ENCODE peak calls at places on chromosomes 12 and 14, in eight cellular contexts. O is kidney; N is Panc1; S is Caco-2; X is CD8-positive, alpha-beta T cell; R is HCT116; D is body of pancreas; B is prostate gland. Z is an unnamed sample.

GRCh38 chr14:96727490-96727889 is 69.7 kb upstream of the VRK1 start:
- DNase-seq in N (no peak), X (no peak), R (no peak), S (no peak), D (no peak), B (no peak), O (no peak), Z (no peak)

GRCh38 chr12:1882850-1883470 is 35.5 kb downstream of the CACNA2D4 start:
- DNase-seq in O (peak; percentile 69), S (peak; percentile 26), B (no peak), N (no peak), X (no peak), D (no peak), R (no peak), Z (no peak)

GRCh38 chr12:120751389-120751788 is 25.8 kb downstream of the ACADS start:
- DNase-seq in N (no peak), X (no peak), D (no peak), S (no peak), B (no peak), O (no peak), R (no peak), Z (no peak)

GRCh38 chr12:85627584-85627983 is 208.6 kb downstream of the RASSF9 start:
- DNase-seq in R (no peak), N (no peak), O (no peak), B (no peak), X (no peak), D (no peak), S (no peak), Z (no peak)

GRCh38 chr12:92538970-92539749 is 163.6 kb upstream of the PLEKHG7 start:
- DNase-seq in X (no peak), B (no peak), O (no peak), D (peak; percentile 61), S (no peak), N (no peak), R (peak; percentile 47), Z (no peak)

GRCh38 chr12:68771223-68771925 is 25.4 kb downstream of the SLC35E3 start:
- DNase-seq in X (no peak), N (no peak), D (no peak), O (no peak), S (no peak), R (no peak), B (no peak), Z (no peak)

GRCh38 chr12:92485356-92486348 is 217.1 kb upstream of the PLEKHG7 start:
- DNase-seq in N (no peak), S (no peak), B (no peak), R (no peak), X (no peak), D (no peak), O (no peak), Z (no peak)

GRCh38 chr12:8658361-8658760 is 4.3 kb downstream of the MFAP5 start:
- DNase-seq in D (no peak), S (no peak), B (no peak), R (no peak), X (no peak), N (no peak), O (no peak), Z (no peak)

GRCh38 chr14:68535404-68536024 is 257.4 kb downstream of the ZFP36L1 start:
- DNase-seq in S (no peak), O (no peak), N (peak; percentile 32), R (peak; percentile 79), X (no peak), B (no peak), D (no peak), Z (no peak)

GRCh38 chr14:100540141-100540925 is 46.9 kb downstream of the BEGAIN start:
- DNase-seq in S (peak; percentile 31), B (no peak), R (no peak), D (peak; percentile 75), X (no peak), O (peak; percentile 60), N (no peak), Z (peak; percentile 46)

GRCh38 chr12:111792155-111792876 is 25.6 kb downstream of the ALDH2 start:
- DNase-seq in O (peak; percentile 79), B (no peak), X (no peak), S (no peak), R (no peak), D (peak; percentile 83), N (no peak), Z (no peak)

GRCh38 chr14:33404054-33404453 is 465.4 kb downstream of the NPAS3 start:
- DNase-seq in R (no peak), B (no peak), O (no peak), D (no peak), N (no peak), X (no peak), S (no peak), Z (no peak)

GRCh38 chr14:100533647-100534485 is 53.4 kb downstream of the BEGAIN start:
- DNase-seq in R (no peak), B (peak; percentile 3), N (no peak), D (peak; percentile 89), X (no peak), S (no peak), O (peak; percentile 75), Z (peak; percentile 2)

GRCh38 chr14:68391292-68392014 is 401.4 kb downstream of the ZFP36L1 start:
- DNase-seq in S (no peak), B (no peak), N (no peak), O (no peak), X (no peak), R (no peak), D (no peak), Z (no peak)

DNA sequence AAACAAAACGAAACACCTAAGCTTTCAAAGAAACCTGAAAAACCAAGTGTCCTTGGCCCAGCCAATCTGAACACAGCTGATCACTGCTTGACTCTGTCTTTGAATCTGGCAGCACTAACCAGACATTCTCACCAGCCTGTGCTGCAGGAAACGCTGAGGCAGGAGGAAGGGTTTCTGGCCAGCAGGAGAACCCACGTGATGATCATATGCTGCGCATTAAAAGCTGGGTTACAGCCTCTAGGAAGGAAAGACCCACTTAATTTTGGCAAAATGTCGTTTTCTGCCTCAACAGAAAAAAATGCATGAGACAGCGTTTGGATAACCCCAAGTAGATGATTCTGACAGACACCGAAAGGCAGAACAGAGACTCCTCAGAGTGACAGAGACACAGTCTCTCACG is 9.8 kb downstream of the APPL2 start:
- DNase-seq in N (no peak), D (peak; percentile 65), R (no peak), S (no peak), B (peak; percentile 74), O (peak; percentile 83), X (peak; percentile 32), Z (peak; percentile 76)
- TF ChIP-seq CTCF in N (no peak), D (no peak), R (no peak), S (no peak), B (no peak), O (no peak), X (no peak), Z (no peak)

DNA sequence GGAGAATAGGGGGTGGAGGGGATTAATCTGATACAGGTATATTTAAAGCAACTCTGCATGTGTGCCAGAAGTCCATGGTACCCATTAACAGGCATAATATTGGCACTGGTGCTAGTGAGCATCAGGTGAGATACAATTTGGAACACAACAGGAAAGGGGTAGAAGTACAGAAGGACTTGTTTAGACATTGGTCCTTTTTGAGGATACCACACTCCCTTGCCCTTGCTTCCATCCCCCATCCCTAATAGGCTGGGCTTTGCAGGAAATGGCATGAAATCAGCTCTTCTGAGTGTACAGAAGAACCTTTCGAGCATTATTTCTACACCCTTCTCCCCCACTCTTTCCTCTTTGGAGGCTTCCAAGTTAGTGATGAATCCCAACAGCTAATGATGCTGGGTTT is 16.4 kb downstream of the PCBP2 start:
- DNase-seq in S (no peak), R (no peak), X (no peak), N (no peak), D (no peak), B (no peak), O (no peak), Z (no peak)
- H3K4me1 ChIP-seq in S (no peaks in the 10 kb centered on the region), R (no peaks in the 10 kb centered on the region), X (no peaks in the 10 kb centered on the region), N (peaks cover 3% of the 10 kb centered on the region), D (peaks cover 15% of the 10 kb centered on the region), B (peaks cover 5% of the 10 kb centered on the region), O (peaks cover 15% of the 10 kb centered on the region), Z (no peaks in the 10 kb centered on the region)

DNA sequence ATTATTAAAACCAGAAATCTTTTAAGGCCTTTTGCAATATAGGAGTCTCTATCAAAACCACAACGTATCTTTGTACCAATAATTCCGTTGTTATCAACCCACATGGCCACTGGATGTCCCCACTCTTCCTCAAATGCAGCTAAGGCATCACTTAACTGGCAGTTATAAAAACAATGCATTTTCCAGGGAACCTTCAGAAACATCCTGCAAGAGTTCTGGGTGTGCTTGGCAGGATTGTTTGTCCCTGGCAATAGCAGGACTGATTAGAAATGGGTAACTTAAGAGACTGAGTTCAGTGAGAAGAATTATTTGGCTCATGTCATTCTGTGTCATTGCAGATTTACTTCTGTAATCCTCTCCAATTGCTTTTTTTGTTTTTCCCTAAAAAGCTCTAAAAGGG is 112.0 kb downstream of the SLC15A5 start:
- DNase-seq in R (peak; percentile 27), S (peak; percentile 54), X (no peak), N (no peak), D (peak; percentile 51), B (peak; percentile 10), O (no peak), Z (no peak)
- TF ChIP-seq CTCF in R (peak; percentile 59), S (peak; percentile 65), X (no peak), N (peak; percentile 45), D (peak; percentile 52), B (peak; percentile 41), O (peak; percentile 53), Z (peak; percentile 10)

GRCh38 chr12:50574621-50575348 is 70.0 kb downstream of the DIP2B start:
- DNase-seq in R (no peak), X (no peak), D (no peak), O (no peak), B (no peak), N (no peak), S (no peak), Z (no peak)
- H3K4me1 ChIP-seq in R (peaks cover 8% of the 10 kb centered on the region), X (no peaks in the 10 kb centered on the region), D (peaks cover 55% of the 10 kb centered on the region), O (peaks cover 31% of the 10 kb centered on the region), B (no peaks in the 10 kb centered on the region), N (peaks cover 10% of the 10 kb centered on the region), S (peaks cover 25% of the 10 kb centered on the region), Z (no peaks in the 10 kb centered on the region)

DNA sequence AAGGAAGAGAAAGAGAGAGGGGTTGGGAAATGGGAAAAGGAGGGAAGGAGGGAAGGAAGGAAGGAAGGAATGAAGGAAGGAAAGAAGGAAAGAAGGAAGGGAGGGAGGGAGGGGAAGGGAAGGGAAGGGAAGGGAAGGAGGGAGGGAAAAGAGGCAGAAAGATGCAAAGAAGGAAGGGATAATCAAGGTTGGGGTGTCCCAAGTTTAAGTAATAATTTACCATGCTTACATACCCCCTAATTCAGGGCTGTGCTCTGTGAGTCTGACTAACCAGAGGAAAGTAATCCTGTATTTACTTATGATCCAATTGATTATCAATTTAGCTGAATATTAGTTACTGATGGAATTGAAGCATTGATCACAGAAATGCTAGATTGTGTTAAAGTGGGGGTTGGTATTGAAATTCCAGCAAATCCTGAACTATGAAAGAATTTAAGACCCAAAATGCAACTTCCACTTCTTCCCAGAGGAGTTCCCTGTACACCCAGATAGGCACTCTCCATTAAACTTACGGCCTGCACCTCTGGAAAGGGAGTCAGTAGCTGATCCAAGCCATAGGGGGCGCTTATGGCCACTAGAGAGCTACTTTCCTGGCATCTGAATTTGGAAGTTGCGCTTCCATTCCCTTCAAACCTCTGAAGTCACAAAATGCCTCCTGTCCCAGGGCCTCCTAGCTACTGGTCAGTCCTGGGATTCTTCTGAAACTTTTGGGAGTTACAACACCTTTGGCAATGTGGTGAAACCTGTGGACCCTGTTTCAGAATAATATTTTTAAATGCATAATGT is 162.7 kb upstream of the PWP1 start:
- DNase-seq in X (no peak), N (no peak), R (no peak), D (no peak), B (no peak), O (no peak), S (no peak), Z (no peak)
- TF ChIP-seq CTCF in X (no peak), N (peak; percentile 46), R (peak; percentile 22), D (no peak), B (no peak), O (no peak), S (no peak), Z (no peak)